ENCODE peak calls at places on chromosomes 11 and 22, in six cellular contexts. X is astrocyte of the cerebellum, T is AG09319, B is H9, L is astrocyte of the spinal cord, W is nephron progenitor cell. M is an unnamed sample.

GRCh38 chr11:66467034-66467659 is 442 bp downstream of the PELI3 start:
- DNase-seq in X (no peak), T (no peak), B (no peak), L (peak; percentile 12), W (no peak), M (peak; percentile 70)

GRCh38 chr22:24703101-24703500 is 71.4 kb downstream of the PIWIL3 start:
- DNase-seq in X (no peak), T (no peak), B (no peak), L (no peak), W (no peak), M (no peak)

GRCh38 chr11:118872403-118872821 is 11.3 kb upstream of the CXCR5 start:
- DNase-seq in X (no peak), T (no peak), B (no peak), L (no peak), W (no peak), M (no peak)

GRCh38 chr11:128599729-128600128 is 12.4 kb upstream of the ETS1 start:
- DNase-seq in X (no peak), T (no peak), B (no peak), L (no peak), W (no peak), M (no peak)

GRCh38 chr11:40190294-40190693 is 1269.2 kb downstream of the LRRC4C start:
- DNase-seq in X (no peak), T (no peak), B (no peak), L (no peak), W (no peak), M (no peak)

GRCh38 chr11:35367491-35367890 is 51.9 kb downstream of the SLC1A2 start:
- DNase-seq in X (peak; percentile 38), T (no peak), B (no peak), L (peak; percentile 75), W (no peak), M (no peak)

GRCh38 chr11:86818466-86819282 is 18.3 kb downstream of the PRSS23 start:
- DNase-seq in X (peak; percentile 78), T (peak; percentile 56), B (no peak), L (peak; percentile 85), W (no peak), M (no peak)

GRCh38 chr11:1749787-1750351 is 526 bp downstream of the IFITM10 start:
- DNase-seq in X (peak; percentile 31), T (peak; percentile 41), B (no peak), L (peak; percentile 67), W (no peak), M (no peak)

GRCh38 chr11:64970731-64971151 is 1.2 kb downstream of the MAJIN start:
- DNase-seq in X (no peak), T (no peak), B (no peak), L (no peak), W (no peak), M (no peak)

GRCh38 chr11:93219440-93219839 is 21.6 kb upstream of the SLC36A4 start:
- DNase-seq in X (no peak), T (no peak), B (no peak), L (no peak), W (peak; percentile 16), M (no peak)

GRCh38 chr11:30876656-30877371 is 290.7 kb upstream of the MPPED2 start:
- DNase-seq in X (no peak), T (no peak), B (no peak), L (no peak), W (no peak), M (no peak)

GRCh38 chr11:103536335-103536722 is 427.1 kb downstream of the DYNC2H1 start:
- DNase-seq in X (no peak), T (no peak), B (no peak), L (no peak), W (no peak), M (no peak)

GRCh38 chr22:24025475-24025874 is 14.4 kb downstream of the CABIN1 start:
- DNase-seq in X (no peak), T (no peak), B (no peak), L (no peak), W (no peak), M (no peak)

GRCh38 chr11:81916459-81916858 is 817.2 kb downstream of the FAM181B start:
- DNase-seq in X (no peak), T (no peak), B (no peak), L (no peak), W (no peak), M (no peak)

GRCh38 chr11:27592111-27592780 is 85.7 kb upstream of the LIN7C start:
- DNase-seq in X (peak; percentile 2), T (no peak), B (no peak), L (no peak), W (no peak), M (no peak)

GRCh38 chr22:20229916-20230775 is 38.0 kb downstream of the RTN4R start:
- DNase-seq in X (no peak), T (no peak), B (no peak), L (no peak), W (no peak), M (no peak)

GRCh38 chr11:12382451-12382850 is 5.1 kb downstream of the PARVA start:
- DNase-seq in X (no peak), T (no peak), B (no peak), L (no peak), W (no peak), M (no peak)

GRCh38 chr11:38824573-38824972 is 2226.5 kb upstream of the RAG2 start:
- DNase-seq in X (no peak), T (no peak), B (no peak), L (no peak), W (no peak), M (no peak)

GRCh38 chr22:47625531-47626427 is 863.3 kb downstream of the TBC1D22A start:
- DNase-seq in X (no peak), T (no peak), B (peak; percentile 14), L (no peak), W (no peak), M (no peak)

GRCh38 chr11:62842171-62842717 is 2.9 kb upstream of the WDR74 start:
- DNase-seq in X (no peak), T (no peak), B (peak; percentile 64), L (no peak), W (peak; percentile 50), M (peak; percentile 38)

GRCh38 chr11:102267602-102268001 is 49.7 kb upstream of the BIRC3 start:
- DNase-seq in X (no peak), T (no peak), B (no peak), L (peak; percentile 56), W (no peak), M (no peak)

DNA sequence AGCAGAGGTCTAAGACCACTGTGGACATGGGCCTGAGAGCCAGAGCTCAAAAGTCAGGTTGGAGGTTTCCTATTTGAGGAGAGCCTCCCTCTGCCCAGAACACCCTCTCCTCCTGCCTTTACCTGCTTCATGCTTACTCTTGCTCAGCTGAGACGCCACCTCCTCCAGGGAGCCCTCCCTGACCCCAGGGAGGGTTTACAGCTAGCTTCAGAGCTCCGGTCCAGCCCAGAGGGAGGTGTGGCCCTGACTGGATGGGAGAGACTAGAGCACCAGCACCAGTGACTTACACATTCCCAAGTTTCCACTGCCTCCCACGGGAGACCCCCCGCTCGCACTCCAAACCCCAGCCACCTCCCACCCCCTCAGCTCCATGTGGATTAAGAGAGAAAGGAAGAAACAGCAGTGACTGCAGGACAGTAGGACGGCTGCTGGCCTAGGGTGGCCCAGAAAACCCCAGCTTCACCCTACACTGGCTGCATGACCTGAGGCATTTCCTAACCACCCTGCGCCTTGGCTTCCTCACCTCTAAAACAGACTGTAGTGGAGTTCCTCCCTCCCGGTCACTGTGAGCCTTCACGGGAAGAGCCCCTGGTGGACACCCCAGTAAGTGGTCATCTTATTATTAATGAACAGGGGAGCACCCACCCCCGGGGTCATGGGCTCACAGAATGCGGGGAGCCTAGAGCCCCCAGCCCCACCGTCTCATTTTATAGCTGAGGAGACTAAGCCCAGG is 24.5 kb upstream of the PDGFB start:
- DNase-seq in X (no peak), T (no peak), B (no peak), L (no peak), W (no peak), M (no peak)
- TF ChIP-seq CTCF in X (no peak), T (no peak), B (no peak), L (no peak), W (no peak), M (no peak)

GRCh38 chr22:17366329-17366728 is 2.9 kb upstream of the CECR2 start:
- DNase-seq in X (no peak), T (no peak), B (no peak), L (no peak), W (no peak), M (no peak)

GRCh38 chr22:17369553-17370035 is 334 bp downstream of the CECR2 start:
- DNase-seq in X (no peak), T (no peak), B (peak; percentile 56), L (no peak), W (peak; percentile 78), M (peak; percentile 72)

GRCh38 chr22:17368144-17368726 is 1.0 kb upstream of the CECR2 start:
- DNase-seq in X (no peak), T (no peak), B (no peak), L (no peak), W (peak; percentile 85), M (no peak)

GRCh38 chr22:17368727-17369552 is at the start of gene CECR2:
- DNase-seq in X (no peak), T (no peak), B (peak; percentile 86), L (peak; percentile 20), W (peak; percentile 78), M (peak; percentile 90)

DNA sequence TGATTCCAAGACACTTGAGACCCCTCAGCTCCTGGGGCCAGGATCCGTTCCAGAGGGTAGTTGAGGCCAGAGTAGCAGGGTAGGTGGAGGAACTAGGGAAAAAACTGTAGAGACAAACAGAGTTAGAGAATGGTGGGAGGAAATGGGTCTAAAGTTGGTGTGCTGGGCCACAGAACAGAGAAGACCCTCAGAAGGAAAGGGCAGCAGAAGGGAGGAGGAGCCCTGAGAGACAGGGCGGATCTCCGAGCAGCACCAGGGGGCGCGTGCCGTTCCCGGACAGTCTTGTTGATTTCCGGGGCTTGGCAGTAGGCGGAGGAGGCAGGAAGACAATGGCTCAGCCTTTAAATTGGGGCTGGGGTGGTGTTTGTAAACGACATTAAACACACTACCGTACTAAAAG is 2.4 kb upstream of the CECR2 start:
- DNase-seq in X (no peak), T (no peak), B (peak; percentile 85), L (no peak), W (peak; percentile 68), M (peak; percentile 82)
- TF ChIP-seq CTCF in X (peak; percentile 14), T (no peak), B (peak; percentile 58), L (peak; percentile 11), W (peak; percentile 34), M (peak; percentile 28)

GRCh38 chr22:37221424-37222336 is 9.4 kb upstream of the SSTR3 start:
- DNase-seq in X (no peak), T (no peak), B (no peak), L (no peak), W (no peak), M (no peak)
- TF ChIP-seq CTCF in X (no peak), T (no peak), B (no peak), L (no peak), W (no peak), M (no peak)

DNA sequence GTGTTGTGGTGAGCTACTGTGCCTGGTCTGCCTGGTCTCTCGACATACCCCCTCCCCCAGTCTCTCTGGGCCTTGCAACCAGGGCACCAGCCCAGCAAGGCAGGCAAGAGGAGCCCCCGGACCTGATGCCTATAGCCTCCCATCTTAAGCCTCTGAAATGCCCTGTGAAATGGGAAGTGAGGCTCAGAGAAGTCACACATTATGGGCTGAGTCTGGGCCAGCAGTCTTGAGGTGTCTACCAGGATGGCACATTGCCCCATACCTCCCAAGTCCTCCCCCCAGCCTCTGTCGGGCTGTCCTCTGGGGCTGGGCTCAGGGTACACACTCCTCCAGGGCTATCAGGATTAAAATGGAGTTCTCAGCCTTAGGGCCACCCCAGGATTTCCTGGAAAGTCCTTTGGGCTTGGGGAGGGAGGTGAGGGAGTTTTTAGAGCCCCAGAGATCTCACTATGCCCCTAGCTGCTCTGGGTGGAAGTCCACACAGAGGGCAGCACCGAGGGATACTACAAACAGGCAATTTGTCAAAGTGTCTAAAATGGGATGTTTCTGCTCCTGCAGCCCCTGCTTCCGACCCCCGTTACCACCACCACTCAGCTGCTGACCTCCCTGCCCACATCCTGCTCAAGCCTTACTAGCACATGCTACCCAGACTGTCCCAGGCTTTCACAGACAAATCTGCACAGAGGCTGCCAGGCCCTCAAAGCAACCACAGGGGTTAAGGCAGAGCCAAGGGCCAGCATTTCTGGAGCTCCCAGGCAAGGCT is 3.1 kb upstream of the SH3BP1 start:
- DNase-seq in X (peak; percentile 69), T (no peak), B (no peak), L (peak; percentile 84), W (no peak), M (no peak)
- TF ChIP-seq CTCF in X (peak; percentile 64), T (no peak), B (peak; percentile 45), L (peak; percentile 59), W (no peak), M (no peak)

M was measured in glutamatergic neuron.